ENCODE peak calls at places on chromosomes 4 and X, in nine cellular contexts. One of them, this sample, is unnamed.

GRCh38 chr4:150265806-150266205 is 187.6 kb downstream of the DCLK2 start:
- DNase-seq in ovary: no peak
- DNase-seq in IMR-90: no peak
- DNase-seq in WERI-Rb-1: no peak
- DNase-seq in adrenal gland: no peak
- DNase-seq in esophagus squamous epithelium: no peak
- DNase-seq in upper lobe of right lung: no peak
- DNase-seq in endothelial cell of umbilical vein: no peak
- DNase-seq in brain microvascular endothelial cell: no peak
- DNase-seq in this sample: no peak

GRCh38 chr4:172147702-172148101 is 334.5 kb downstream of the GALNTL6 start:
- DNase-seq in ovary: no peak
- DNase-seq in IMR-90: no peak
- DNase-seq in WERI-Rb-1: no peak
- DNase-seq in adrenal gland: no peak
- DNase-seq in esophagus squamous epithelium: no peak
- DNase-seq in upper lobe of right lung: no peak
- DNase-seq in endothelial cell of umbilical vein: no peak
- DNase-seq in brain microvascular endothelial cell: no peak
- DNase-seq in this sample: no peak

GRCh38 chr4:133148690-133149363 is at the start of gene PCDH10:
- DNase-seq in ovary: peak
- DNase-seq in IMR-90: peak
- DNase-seq in WERI-Rb-1: peak
- DNase-seq in adrenal gland: peak
- DNase-seq in esophagus squamous epithelium: no peak
- DNase-seq in upper lobe of right lung: peak
- DNase-seq in endothelial cell of umbilical vein: peak
- DNase-seq in brain microvascular endothelial cell: peak
- DNase-seq in this sample: peak

GRCh38 chr4:98851806-98852205 is 77.1 kb downstream of the EIF4E start:
- DNase-seq in ovary: no peak
- DNase-seq in IMR-90: peak
- DNase-seq in WERI-Rb-1: no peak
- DNase-seq in adrenal gland: no peak
- DNase-seq in esophagus squamous epithelium: no peak
- DNase-seq in upper lobe of right lung: no peak
- DNase-seq in endothelial cell of umbilical vein: no peak
- DNase-seq in brain microvascular endothelial cell: peak
- DNase-seq in this sample: peak

GRCh38 chr4:125085-125820 is 952 bp downstream of the ZNF718 start:
- DNase-seq in ovary: peak
- DNase-seq in IMR-90: peak
- DNase-seq in WERI-Rb-1: peak
- DNase-seq in adrenal gland: peak
- DNase-seq in esophagus squamous epithelium: no peak
- DNase-seq in upper lobe of right lung: peak
- DNase-seq in endothelial cell of umbilical vein: no peak
- DNase-seq in brain microvascular endothelial cell: peak
- DNase-seq in this sample: peak

GRCh38 chr4:1400191-1400805 is 5.9 kb downstream of the NKX1-1 start:
- DNase-seq in ovary: peak
- DNase-seq in IMR-90: no peak
- DNase-seq in WERI-Rb-1: peak
- DNase-seq in adrenal gland: no peak
- DNase-seq in esophagus squamous epithelium: no peak
- DNase-seq in upper lobe of right lung: peak
- DNase-seq in endothelial cell of umbilical vein: no peak
- DNase-seq in brain microvascular endothelial cell: no peak
- DNase-seq in this sample: no peak

GRCh38 chr4:159926871-159927270 is 824.0 kb downstream of the RAPGEF2 start:
- DNase-seq in ovary: no peak
- DNase-seq in IMR-90: no peak
- DNase-seq in WERI-Rb-1: no peak
- DNase-seq in adrenal gland: no peak
- DNase-seq in esophagus squamous epithelium: no peak
- DNase-seq in upper lobe of right lung: no peak
- DNase-seq in endothelial cell of umbilical vein: no peak
- DNase-seq in brain microvascular endothelial cell: no peak
- DNase-seq in this sample: no peak

GRCh38 chrX:69154051-69154450 is 11.2 kb downstream of the PJA1 start:
- DNase-seq in ovary: no peak
- DNase-seq in IMR-90: no peak
- DNase-seq in WERI-Rb-1: no peak
- DNase-seq in adrenal gland: no peak
- DNase-seq in esophagus squamous epithelium: no peak
- DNase-seq in upper lobe of right lung: no peak
- DNase-seq in endothelial cell of umbilical vein: no peak
- DNase-seq in brain microvascular endothelial cell: no peak
- DNase-seq in this sample: no peak

GRCh38 chrX:153744210-153745066 is 19.6 kb upstream of the PLXNB3 start:
- DNase-seq in ovary: no peak
- DNase-seq in IMR-90: no peak
- DNase-seq in WERI-Rb-1: peak
- DNase-seq in adrenal gland: peak
- DNase-seq in esophagus squamous epithelium: no peak
- DNase-seq in upper lobe of right lung: no peak
- DNase-seq in endothelial cell of umbilical vein: peak
- DNase-seq in brain microvascular endothelial cell: no peak
- DNase-seq in this sample: peak

GRCh38 chr4:123317211-123317610 is 79.4 kb upstream of the SPRY1 start:
- DNase-seq in ovary: no peak
- DNase-seq in IMR-90: no peak
- DNase-seq in WERI-Rb-1: no peak
- DNase-seq in adrenal gland: no peak
- DNase-seq in esophagus squamous epithelium: no peak
- DNase-seq in upper lobe of right lung: no peak
- DNase-seq in endothelial cell of umbilical vein: no peak
- DNase-seq in brain microvascular endothelial cell: no peak
- DNase-seq in this sample: no peak

DNA sequence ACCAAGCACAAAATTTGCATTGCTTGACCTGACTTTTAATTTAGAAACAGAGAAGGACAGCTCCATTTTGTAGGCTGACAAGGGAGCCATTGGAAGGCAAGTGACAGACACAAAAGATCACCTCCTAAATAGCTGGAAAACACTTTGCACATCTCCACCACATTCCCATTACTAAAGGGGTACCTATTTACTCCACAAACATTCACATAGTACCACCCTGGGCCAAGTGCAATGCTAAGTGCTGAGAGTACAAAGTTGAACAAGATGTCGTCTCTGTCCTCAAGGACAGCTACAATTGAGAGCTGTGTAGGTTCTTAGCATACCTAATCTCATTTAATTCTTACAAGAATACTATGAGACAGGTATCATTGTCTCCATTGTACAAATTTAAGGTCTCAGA is 152.8 kb upstream of the GPC4 start:
- DNase-seq in ovary: no peak
- DNase-seq in IMR-90: no peak
- DNase-seq in WERI-Rb-1: no peak
- DNase-seq in adrenal gland: no peak
- DNase-seq in esophagus squamous epithelium: no peak
- DNase-seq in upper lobe of right lung: no peak
- DNase-seq in endothelial cell of umbilical vein: no peak
- DNase-seq in brain microvascular endothelial cell: no peak
- DNase-seq in this sample: no peak
- H3K27ac ChIP-seq in ovary: no peak
- H3K27ac ChIP-seq in IMR-90: no peak
- H3K27ac ChIP-seq in WERI-Rb-1: no peak
- H3K27ac ChIP-seq in adrenal gland: no peak
- H3K27ac ChIP-seq in esophagus squamous epithelium: no peak
- H3K27ac ChIP-seq in upper lobe of right lung: no peak
- H3K27ac ChIP-seq in endothelial cell of umbilical vein: no peak
- H3K27ac ChIP-seq in brain microvascular endothelial cell: no peak
- H3K27ac ChIP-seq in this sample: no peak

DNA sequence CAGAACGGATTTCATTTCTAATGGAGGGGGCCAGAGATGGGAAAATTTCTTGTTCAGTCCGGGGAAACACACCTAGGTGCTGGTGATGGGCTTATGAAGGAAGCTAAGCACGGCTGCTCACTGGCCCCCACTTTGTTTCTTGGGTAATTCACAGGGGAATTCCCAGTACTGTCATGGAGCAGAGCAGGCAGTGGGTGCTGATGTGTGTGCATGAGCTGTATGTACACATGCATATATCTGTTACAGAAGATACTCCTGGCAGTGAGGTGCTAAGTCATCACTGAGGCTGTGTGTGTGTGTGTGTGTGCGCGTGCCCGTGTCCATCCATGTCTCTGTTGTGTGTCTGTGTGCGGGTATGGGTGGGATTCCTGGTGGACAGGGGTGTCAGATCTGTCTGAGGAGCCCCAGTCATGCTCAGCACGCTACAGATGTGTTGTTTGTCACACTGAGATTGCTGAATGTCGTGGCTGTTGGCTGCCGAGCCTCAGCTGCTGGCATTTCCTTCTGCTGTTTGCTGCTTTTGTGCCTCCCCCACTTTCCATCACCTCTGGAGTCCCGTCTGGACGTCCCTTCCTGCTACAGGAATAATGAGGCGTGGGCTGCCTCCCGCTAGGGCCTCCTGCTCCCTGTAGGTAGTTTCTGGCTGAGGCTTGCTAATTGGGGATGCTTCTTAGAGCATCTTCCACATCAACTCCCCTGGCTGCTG is 53.3 kb downstream of the JADE1 start:
- DNase-seq in ovary: no peak
- DNase-seq in IMR-90: peak
- DNase-seq in WERI-Rb-1: no peak
- DNase-seq in adrenal gland: no peak
- DNase-seq in esophagus squamous epithelium: no peak
- DNase-seq in upper lobe of right lung: no peak
- DNase-seq in endothelial cell of umbilical vein: peak
- DNase-seq in brain microvascular endothelial cell: no peak
- DNase-seq in this sample: no peak
- H3K27ac ChIP-seq in ovary: no peak
- H3K27ac ChIP-seq in IMR-90: peak
- H3K27ac ChIP-seq in WERI-Rb-1: no peak
- H3K27ac ChIP-seq in adrenal gland: no peak
- H3K27ac ChIP-seq in esophagus squamous epithelium: no peak
- H3K27ac ChIP-seq in upper lobe of right lung: no peak
- H3K27ac ChIP-seq in endothelial cell of umbilical vein: no peak
- H3K27ac ChIP-seq in brain microvascular endothelial cell: no peak
- H3K27ac ChIP-seq in this sample: no peak

GRCh38 chr4:138982754-138983153 is 32.8 kb upstream of the NOCT start:
- DNase-seq in ovary: no peak
- DNase-seq in IMR-90: no peak
- DNase-seq in WERI-Rb-1: no peak
- DNase-seq in adrenal gland: no peak
- DNase-seq in esophagus squamous epithelium: no peak
- DNase-seq in upper lobe of right lung: no peak
- DNase-seq in endothelial cell of umbilical vein: no peak
- DNase-seq in brain microvascular endothelial cell: no peak
- DNase-seq in this sample: no peak
- H3K27ac ChIP-seq in ovary: no peak
- H3K27ac ChIP-seq in IMR-90: no peak
- H3K27ac ChIP-seq in WERI-Rb-1: no peak
- H3K27ac ChIP-seq in adrenal gland: no peak
- H3K27ac ChIP-seq in esophagus squamous epithelium: peak
- H3K27ac ChIP-seq in upper lobe of right lung: peak
- H3K27ac ChIP-seq in endothelial cell of umbilical vein: no peak
- H3K27ac ChIP-seq in brain microvascular endothelial cell: no peak
- H3K27ac ChIP-seq in this sample: no peak

GRCh38 chrX:133437771-133438170 is 22.5 kb upstream of the GPC4 start:
- DNase-seq in ovary: no peak
- DNase-seq in IMR-90: no peak
- DNase-seq in WERI-Rb-1: no peak
- DNase-seq in adrenal gland: no peak
- DNase-seq in esophagus squamous epithelium: no peak
- DNase-seq in upper lobe of right lung: no peak
- DNase-seq in endothelial cell of umbilical vein: no peak
- DNase-seq in brain microvascular endothelial cell: no peak
- DNase-seq in this sample: no peak
- H3K27ac ChIP-seq in ovary: no peak
- H3K27ac ChIP-seq in IMR-90: no peak
- H3K27ac ChIP-seq in WERI-Rb-1: no peak
- H3K27ac ChIP-seq in adrenal gland: no peak
- H3K27ac ChIP-seq in esophagus squamous epithelium: no peak
- H3K27ac ChIP-seq in upper lobe of right lung: no peak
- H3K27ac ChIP-seq in endothelial cell of umbilical vein: no peak
- H3K27ac ChIP-seq in brain microvascular endothelial cell: no peak
- H3K27ac ChIP-seq in this sample: no peak

DNA sequence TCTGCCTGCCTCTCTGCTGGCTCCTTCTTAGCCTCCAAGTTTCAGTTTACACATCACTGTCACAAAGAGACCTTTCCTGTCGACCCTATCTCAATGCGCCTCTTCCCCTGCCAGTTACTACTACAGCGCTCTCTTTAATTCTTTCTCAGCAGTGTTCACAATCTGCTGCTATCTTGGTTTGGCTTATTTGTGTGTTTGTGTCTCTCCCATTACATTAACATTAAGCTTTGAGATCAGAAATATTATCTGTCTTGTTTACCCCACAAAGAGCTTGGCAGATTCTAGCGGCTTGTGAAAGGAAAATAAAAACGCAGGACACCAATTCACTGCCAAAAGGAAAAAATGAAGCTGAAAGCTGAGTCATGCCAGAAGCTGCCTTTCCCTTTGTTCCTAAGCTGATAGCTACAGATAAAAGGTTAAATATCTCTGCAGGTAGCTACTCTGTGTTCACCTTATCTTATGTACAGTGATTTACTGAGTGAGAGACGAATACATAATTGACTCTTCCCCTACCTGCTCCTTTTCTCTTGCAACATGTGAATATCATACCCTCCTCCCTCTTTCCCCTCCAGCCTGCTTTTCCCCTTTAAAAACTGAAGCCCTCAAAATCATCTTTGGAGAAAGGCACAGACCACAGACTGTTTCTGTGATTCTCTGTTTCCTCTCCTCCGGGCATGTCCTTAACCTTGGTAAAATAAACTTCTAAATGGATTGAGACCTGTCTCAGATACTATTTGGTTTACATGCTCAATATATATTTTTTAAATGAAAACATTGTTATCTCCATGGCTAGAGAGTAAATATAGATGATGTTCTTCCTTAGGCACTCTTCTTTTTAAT is 19.3 kb upstream of the SLC9A7 start:
- DNase-seq in ovary: no peak
- DNase-seq in IMR-90: peak
- DNase-seq in WERI-Rb-1: no peak
- DNase-seq in adrenal gland: no peak
- DNase-seq in esophagus squamous epithelium: no peak
- DNase-seq in upper lobe of right lung: no peak
- DNase-seq in endothelial cell of umbilical vein: peak
- DNase-seq in brain microvascular endothelial cell: peak
- DNase-seq in this sample: no peak
- H3K27ac ChIP-seq in ovary: no peak
- H3K27ac ChIP-seq in IMR-90: peak
- H3K27ac ChIP-seq in WERI-Rb-1: no peak
- H3K27ac ChIP-seq in adrenal gland: no peak
- H3K27ac ChIP-seq in esophagus squamous epithelium: no peak
- H3K27ac ChIP-seq in upper lobe of right lung: no peak
- H3K27ac ChIP-seq in endothelial cell of umbilical vein: peak
- H3K27ac ChIP-seq in brain microvascular endothelial cell: peak
- H3K27ac ChIP-seq in this sample: no peak

DNA sequence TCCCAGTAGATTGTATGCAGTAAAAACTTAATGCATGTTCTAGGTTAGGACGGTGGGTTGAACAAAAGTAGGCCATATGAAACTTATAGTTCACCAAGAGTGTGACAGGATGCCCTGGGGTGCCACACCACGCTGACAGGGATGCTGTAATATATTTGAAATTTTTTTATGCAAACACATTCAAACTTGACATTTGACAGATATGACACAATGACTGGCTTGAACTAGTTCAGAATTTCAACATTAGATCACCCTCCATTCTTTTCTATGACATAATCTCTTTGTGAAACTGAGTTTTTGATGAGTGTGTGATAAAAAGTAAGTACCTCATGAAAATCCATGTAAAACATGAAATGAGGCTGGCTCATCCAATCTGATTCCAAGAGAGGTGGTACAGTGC is 198.4 kb downstream of the PALLD start:
- DNase-seq in ovary: no peak
- DNase-seq in IMR-90: no peak
- DNase-seq in WERI-Rb-1: no peak
- DNase-seq in adrenal gland: no peak
- DNase-seq in esophagus squamous epithelium: no peak
- DNase-seq in upper lobe of right lung: no peak
- DNase-seq in endothelial cell of umbilical vein: no peak
- DNase-seq in brain microvascular endothelial cell: no peak
- DNase-seq in this sample: no peak
- H3K27ac ChIP-seq in ovary: no peak
- H3K27ac ChIP-seq in IMR-90: no peak
- H3K27ac ChIP-seq in WERI-Rb-1: no peak
- H3K27ac ChIP-seq in adrenal gland: no peak
- H3K27ac ChIP-seq in esophagus squamous epithelium: no peak
- H3K27ac ChIP-seq in upper lobe of right lung: no peak
- H3K27ac ChIP-seq in endothelial cell of umbilical vein: no peak
- H3K27ac ChIP-seq in brain microvascular endothelial cell: peak
- H3K27ac ChIP-seq in this sample: no peak